ENCODE peak calls at places on chromosomes 4 and X, in eight cellular contexts. One of them, this sample, is unnamed.

GRCh38 chr4:158599150-158599549 is 72.5 kb downstream of the C4orf46 start:
- DNase-seq in natural killer cell: no peak
- DNase-seq in foreskin fibroblast: peak; percentile 69
- DNase-seq in astrocyte: no peak
- DNase-seq in B cell: no peak
- DNase-seq in ascending aorta: no peak
- DNase-seq in fibroblast of lung: no peak
- DNase-seq in fibroblast of mammary gland: peak; percentile 69
- DNase-seq in this sample: no peak

GRCh38 chr4:142407569-142407968 is 438.5 kb downstream of the INPP4B start:
- DNase-seq in natural killer cell: no peak
- DNase-seq in fibroblast of mammary gland: peak; percentile 55
- DNase-seq in foreskin fibroblast: peak; percentile 30
- DNase-seq in astrocyte: peak; percentile 22
- DNase-seq in ascending aorta: no peak
- DNase-seq in B cell: no peak
- DNase-seq in fibroblast of lung: peak; percentile 34
- DNase-seq in this sample: peak; percentile 31

GRCh38 chr4:133149932-133150642 is 993 bp downstream of the PCDH10 start:
- DNase-seq in natural killer cell: no peak
- DNase-seq in ascending aorta: peak; percentile 53
- DNase-seq in fibroblast of lung: peak; percentile 39
- DNase-seq in fibroblast of mammary gland: no peak
- DNase-seq in B cell: no peak
- DNase-seq in astrocyte: no peak
- DNase-seq in foreskin fibroblast: no peak
- DNase-seq in this sample: peak; percentile 38

GRCh38 chr4:36011381-36011780 is 232.9 kb downstream of the ARAP2 start:
- DNase-seq in foreskin fibroblast: no peak
- DNase-seq in astrocyte: peak; percentile 63
- DNase-seq in ascending aorta: no peak
- DNase-seq in natural killer cell: no peak
- DNase-seq in fibroblast of lung: peak; percentile 67
- DNase-seq in B cell: no peak
- DNase-seq in fibroblast of mammary gland: no peak
- DNase-seq in this sample: no peak

GRCh38 chr4:111475696-111476095 is 669.6 kb upstream of the FAM241A start:
- DNase-seq in B cell: no peak
- DNase-seq in ascending aorta: no peak
- DNase-seq in fibroblast of mammary gland: no peak
- DNase-seq in foreskin fibroblast: no peak
- DNase-seq in natural killer cell: no peak
- DNase-seq in astrocyte: no peak
- DNase-seq in fibroblast of lung: no peak
- DNase-seq in this sample: no peak

GRCh38 chr4:26687728-26688127 is 103.8 kb downstream of the TBC1D19 start:
- DNase-seq in astrocyte: peak; percentile 95
- DNase-seq in fibroblast of mammary gland: peak; percentile 68
- DNase-seq in natural killer cell: no peak
- DNase-seq in foreskin fibroblast: peak; percentile 77
- DNase-seq in fibroblast of lung: peak; percentile 97
- DNase-seq in ascending aorta: no peak
- DNase-seq in B cell: no peak
- DNase-seq in this sample: peak; percentile 88

GRCh38 chr4:73864365-73864764 is 4.8 kb upstream of the CXCL1 start:
- DNase-seq in fibroblast of lung: no peak
- DNase-seq in foreskin fibroblast: no peak
- DNase-seq in ascending aorta: no peak
- DNase-seq in natural killer cell: no peak
- DNase-seq in B cell: no peak
- DNase-seq in fibroblast of mammary gland: no peak
- DNase-seq in astrocyte: no peak
- DNase-seq in this sample: no peak

GRCh38 chr4:89288430-89288829 is 19.2 kb downstream of the GPRIN3 start:
- DNase-seq in foreskin fibroblast: no peak
- DNase-seq in ascending aorta: no peak
- DNase-seq in fibroblast of mammary gland: no peak
- DNase-seq in fibroblast of lung: no peak
- DNase-seq in B cell: no peak
- DNase-seq in natural killer cell: no peak
- DNase-seq in astrocyte: no peak
- DNase-seq in this sample: no peak

GRCh38 chr4:3700223-3700622 is 66.0 kb upstream of the ADRA2C start:
- DNase-seq in foreskin fibroblast: no peak
- DNase-seq in fibroblast of mammary gland: no peak
- DNase-seq in ascending aorta: peak; percentile 31
- DNase-seq in astrocyte: no peak
- DNase-seq in B cell: no peak
- DNase-seq in natural killer cell: no peak
- DNase-seq in fibroblast of lung: no peak
- DNase-seq in this sample: no peak

GRCh38 chrX:48515842-48516241 is 5.8 kb upstream of the EBP start:
- DNase-seq in fibroblast of lung: no peak
- DNase-seq in B cell: no peak
- DNase-seq in foreskin fibroblast: no peak
- DNase-seq in fibroblast of mammary gland: no peak
- DNase-seq in astrocyte: no peak
- DNase-seq in natural killer cell: no peak
- DNase-seq in ascending aorta: no peak
- DNase-seq in this sample: no peak

GRCh38 chrX:9003041-9003440 is 30.9 kb downstream of the FAM9B start:
- DNase-seq in foreskin fibroblast: no peak
- DNase-seq in B cell: no peak
- DNase-seq in ascending aorta: no peak
- DNase-seq in fibroblast of mammary gland: no peak
- DNase-seq in astrocyte: no peak
- DNase-seq in fibroblast of lung: no peak
- DNase-seq in natural killer cell: no peak
- DNase-seq in this sample: no peak

GRCh38 chr4:151227731-151228130 is 49.2 kb upstream of the PRSS48 start:
- DNase-seq in foreskin fibroblast: peak; percentile 76
- DNase-seq in fibroblast of mammary gland: peak; percentile 93
- DNase-seq in ascending aorta: peak; percentile 84
- DNase-seq in fibroblast of lung: peak; percentile 85
- DNase-seq in natural killer cell: no peak
- DNase-seq in astrocyte: peak; percentile 82
- DNase-seq in B cell: no peak
- DNase-seq in this sample: peak; percentile 75

GRCh38 chrX:70444326-70445196 is at the start of gene DLG3:
- DNase-seq in foreskin fibroblast: no peak
- DNase-seq in ascending aorta: no peak
- DNase-seq in fibroblast of lung: peak; percentile 41
- DNase-seq in fibroblast of mammary gland: peak; percentile 29
- DNase-seq in astrocyte: no peak
- DNase-seq in B cell: no peak
- DNase-seq in natural killer cell: no peak
- DNase-seq in this sample: peak; percentile 33

GRCh38 chr4:142846729-142847606 is 867 bp upstream of the INPP4B start:
- DNase-seq in astrocyte: no peak
- DNase-seq in foreskin fibroblast: no peak
- DNase-seq in natural killer cell: no peak
- DNase-seq in fibroblast of lung: peak; percentile 40
- DNase-seq in ascending aorta: peak; percentile 69
- DNase-seq in B cell: no peak
- DNase-seq in fibroblast of mammary gland: no peak
- DNase-seq in this sample: peak; percentile 26

GRCh38 chr4:30429813-30430466 is 290.2 kb upstream of the PCDH7 start:
- DNase-seq in B cell: no peak
- DNase-seq in ascending aorta: no peak
- DNase-seq in astrocyte: peak; percentile 81
- DNase-seq in foreskin fibroblast: peak; percentile 0
- DNase-seq in fibroblast of lung: peak; percentile 85
- DNase-seq in fibroblast of mammary gland: peak; percentile 83
- DNase-seq in natural killer cell: no peak
- DNase-seq in this sample: no peak

GRCh38 chr4:146134761-146135160 is 40.8 kb upstream of the LSM6 start:
- DNase-seq in astrocyte: peak; percentile 28
- DNase-seq in fibroblast of lung: peak; percentile 45
- DNase-seq in fibroblast of mammary gland: peak; percentile 23
- DNase-seq in natural killer cell: no peak
- DNase-seq in foreskin fibroblast: no peak
- DNase-seq in B cell: no peak
- DNase-seq in ascending aorta: no peak
- DNase-seq in this sample: no peak

GRCh38 chr4:75710246-75710645 is 14.1 kb upstream of the USO1 start:
- DNase-seq in B cell: no peak
- DNase-seq in ascending aorta: no peak
- DNase-seq in astrocyte: peak; percentile 45
- DNase-seq in fibroblast of lung: peak; percentile 53
- DNase-seq in foreskin fibroblast: no peak
- DNase-seq in natural killer cell: no peak
- DNase-seq in fibroblast of mammary gland: no peak
- DNase-seq in this sample: no peak

GRCh38 chrX:110004210-110004609 is 1.3 kb downstream of the TMEM164 start:
- DNase-seq in foreskin fibroblast: no peak
- DNase-seq in natural killer cell: no peak
- DNase-seq in ascending aorta: no peak
- DNase-seq in B cell: no peak
- DNase-seq in astrocyte: no peak
- DNase-seq in fibroblast of mammary gland: no peak
- DNase-seq in fibroblast of lung: no peak
- DNase-seq in this sample: no peak

GRCh38 chrX:25277574-25277973 is 261.8 kb upstream of the ARX start:
- DNase-seq in ascending aorta: no peak
- DNase-seq in foreskin fibroblast: no peak
- DNase-seq in natural killer cell: no peak
- DNase-seq in fibroblast of lung: no peak
- DNase-seq in fibroblast of mammary gland: no peak
- DNase-seq in B cell: no peak
- DNase-seq in astrocyte: no peak
- DNase-seq in this sample: no peak

GRCh38 chrX:25278341-25278740 is 262.6 kb upstream of the ARX start:
- DNase-seq in astrocyte: no peak
- DNase-seq in foreskin fibroblast: no peak
- DNase-seq in B cell: no peak
- DNase-seq in ascending aorta: no peak
- DNase-seq in fibroblast of mammary gland: no peak
- DNase-seq in fibroblast of lung: no peak
- DNase-seq in natural killer cell: no peak
- DNase-seq in this sample: no peak

DNA sequence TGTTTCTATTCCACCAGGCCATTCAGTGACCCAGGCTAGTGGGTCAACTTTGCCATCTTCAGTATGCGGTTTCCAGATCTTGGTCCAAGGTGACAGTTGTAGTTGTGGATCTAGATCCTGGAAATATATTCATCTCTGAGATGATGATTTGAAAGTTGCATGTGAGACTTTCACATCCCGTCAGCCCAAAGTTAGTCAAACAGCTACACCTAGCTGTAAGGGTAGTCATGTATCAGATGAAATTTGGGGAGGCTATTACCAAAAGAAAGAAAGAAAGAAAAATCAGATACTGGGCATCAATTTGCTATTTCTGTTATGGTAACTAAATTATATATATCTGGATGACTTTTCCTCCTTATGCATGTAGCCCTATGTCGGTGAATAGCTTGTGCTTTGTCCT is 259.4 kb upstream of the ARX start:
- DNase-seq in fibroblast of lung: no peak
- DNase-seq in foreskin fibroblast: no peak
- DNase-seq in astrocyte: no peak
- DNase-seq in fibroblast of mammary gland: no peak
- DNase-seq in natural killer cell: no peak
- DNase-seq in ascending aorta: no peak
- DNase-seq in B cell: no peak
- DNase-seq in this sample: no peak
- TF ChIP-seq CTCF in fibroblast of lung: no peak
- TF ChIP-seq CTCF in foreskin fibroblast: no peak
- TF ChIP-seq CTCF in astrocyte: no peak
- TF ChIP-seq CTCF in fibroblast of mammary gland: no peak
- TF ChIP-seq CTCF in natural killer cell: no peak
- TF ChIP-seq CTCF in ascending aorta: no peak
- TF ChIP-seq CTCF in B cell: no peak
- TF ChIP-seq CTCF in this sample: no peak

GRCh38 chrX:46573331-46573895 is at the start of gene CHST7:
- DNase-seq in natural killer cell: peak; percentile 49
- DNase-seq in ascending aorta: peak; percentile 79
- DNase-seq in fibroblast of lung: peak; percentile 75
- DNase-seq in foreskin fibroblast: peak; percentile 58
- DNase-seq in B cell: peak; percentile 60
- DNase-seq in fibroblast of mammary gland: peak; percentile 42
- DNase-seq in astrocyte: peak; percentile 55
- DNase-seq in this sample: peak; percentile 35
- TF ChIP-seq CTCF in natural killer cell: no peak
- TF ChIP-seq CTCF in ascending aorta: peak; percentile 16
- TF ChIP-seq CTCF in fibroblast of lung: no peak
- TF ChIP-seq CTCF in foreskin fibroblast: peak; percentile 28
- TF ChIP-seq CTCF in B cell: no peak
- TF ChIP-seq CTCF in fibroblast of mammary gland: peak; percentile 24
- TF ChIP-seq CTCF in astrocyte: peak; percentile 12
- TF ChIP-seq CTCF in this sample: peak; percentile 20

DNA sequence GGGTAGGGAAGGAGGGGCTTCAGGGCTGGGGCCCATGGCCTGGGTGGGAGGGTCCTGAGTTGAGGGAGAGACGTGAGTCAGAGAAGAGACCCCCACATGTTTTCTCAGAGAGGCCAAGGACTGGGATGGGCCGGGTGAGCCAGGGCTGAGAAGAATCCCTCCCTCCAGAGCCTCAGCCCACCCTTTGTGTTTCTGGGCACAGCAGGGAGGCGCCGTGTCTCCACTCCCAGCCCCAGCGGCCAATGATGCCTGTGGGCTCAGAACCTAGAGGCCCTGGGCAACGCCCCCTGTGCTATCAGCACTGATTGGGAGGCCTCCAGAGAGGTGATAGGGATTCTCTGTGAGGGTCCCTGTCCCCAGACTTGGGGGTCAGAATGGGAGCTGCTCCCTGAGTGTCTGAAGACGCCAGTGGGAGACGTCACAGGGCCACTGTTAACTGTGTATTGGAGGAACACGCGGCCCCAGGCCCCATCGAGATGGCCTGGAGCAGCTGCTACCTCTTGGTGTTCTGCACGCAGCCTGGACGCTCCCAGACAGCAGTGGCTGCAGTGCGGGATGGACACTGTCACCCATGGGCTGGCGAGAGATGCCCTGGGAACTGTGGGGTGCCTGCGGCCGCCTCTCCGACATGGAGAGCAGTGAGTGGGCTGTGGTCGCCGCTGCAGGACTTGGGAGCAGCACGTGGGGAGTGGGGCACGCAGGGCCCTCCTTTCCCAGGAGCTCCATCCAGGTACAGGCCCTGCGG is 8.5 kb downstream of the FGFRL1 start:
- DNase-seq in astrocyte: no peak
- DNase-seq in foreskin fibroblast: no peak
- DNase-seq in B cell: no peak
- DNase-seq in natural killer cell: no peak
- DNase-seq in ascending aorta: no peak
- DNase-seq in fibroblast of lung: no peak
- DNase-seq in fibroblast of mammary gland: no peak
- DNase-seq in this sample: no peak
- TF ChIP-seq CTCF in astrocyte: no peak
- TF ChIP-seq CTCF in foreskin fibroblast: no peak
- TF ChIP-seq CTCF in B cell: no peak
- TF ChIP-seq CTCF in natural killer cell: no peak
- TF ChIP-seq CTCF in ascending aorta: no peak
- TF ChIP-seq CTCF in fibroblast of lung: no peak
- TF ChIP-seq CTCF in fibroblast of mammary gland: no peak
- TF ChIP-seq CTCF in this sample: no peak

DNA sequence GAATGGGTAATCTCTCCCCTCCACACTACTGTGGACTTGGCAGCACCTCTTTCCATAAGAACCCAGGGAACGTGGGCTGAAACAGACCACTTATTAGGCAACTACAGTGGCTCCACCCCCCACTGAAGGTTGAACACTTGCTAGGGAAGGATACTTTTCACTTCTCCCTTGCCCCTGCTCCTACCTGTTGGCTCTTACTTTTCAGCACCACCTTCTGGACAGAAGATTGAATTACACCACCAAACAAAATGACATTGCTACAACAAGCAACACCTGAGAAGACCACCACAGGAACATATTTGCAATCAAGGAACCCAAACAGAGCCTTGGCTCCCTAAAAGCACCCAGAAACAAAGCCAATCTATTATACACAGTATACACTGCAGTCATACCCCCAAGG is 132.1 kb upstream of the CXCL13 start:
- DNase-seq in fibroblast of lung: no peak
- DNase-seq in B cell: no peak
- DNase-seq in natural killer cell: no peak
- DNase-seq in foreskin fibroblast: no peak
- DNase-seq in ascending aorta: no peak
- DNase-seq in astrocyte: no peak
- DNase-seq in fibroblast of mammary gland: peak; percentile 35
- DNase-seq in this sample: peak; percentile 10
- TF ChIP-seq CTCF in fibroblast of lung: peak; percentile 23
- TF ChIP-seq CTCF in B cell: peak; percentile 20
- TF ChIP-seq CTCF in natural killer cell: no peak
- TF ChIP-seq CTCF in foreskin fibroblast: peak; percentile 41
- TF ChIP-seq CTCF in ascending aorta: no peak
- TF ChIP-seq CTCF in astrocyte: peak; percentile 25
- TF ChIP-seq CTCF in fibroblast of mammary gland: peak; percentile 54
- TF ChIP-seq CTCF in this sample: peak; percentile 73